ENCODE peak calls at places on chromosomes 5 and 9, in seven cellular contexts. L is NCI-H187 treated with DMSO at 0.1 percent for 48 hours; Y is NCI-H1105; K is AG04450; T is effector memory CD4-positive, alpha-beta T cell; G is Right ventricle myocardium superior; W is pons. U is an unnamed sample.

GRCh38 chr9:130117816-130118632 is 54.2 kb upstream of the NCS1 start:
- DNase-seq in L (no peak), Y (no peak), K (no peak), T (no peak), G (no peak), W (no peak), U (no peak)

GRCh38 chr5:24110019-24110615 is 534.7 kb downstream of the CDH10 start:
- DNase-seq in L (no peak), Y (peak), K (no peak), T (no peak), G (no peak), W (peak), U (peak)

GRCh38 chr5:59174248-59174844 is 591.5 kb downstream of the RAB3C start:
- DNase-seq in L (peak), Y (no peak), K (peak), T (peak), G (no peak), W (peak), U (peak)

GRCh38 chr5:16313761-16314160 is 134.2 kb upstream of the MARCHF11 start:
- DNase-seq in L (no peak), Y (peak), K (no peak), T (no peak), G (no peak), W (no peak), U (no peak)

GRCh38 chr9:37421914-37422288 is 595 bp upstream of the GRHPR start:
- DNase-seq in L (no peak), Y (no peak), K (no peak), T (no peak), G (no peak), W (no peak), U (no peak)

GRCh38 chr9:122387526-122387925 is 16.7 kb downstream of the PTGS1 start:
- DNase-seq in L (no peak), Y (no peak), K (no peak), T (no peak), G (no peak), W (no peak), U (no peak)

GRCh38 chr9:95157491-95158151 is 159.9 kb downstream of the FANCC start:
- DNase-seq in L (no peak), Y (peak), K (peak), T (no peak), G (no peak), W (peak), U (no peak)

GRCh38 chr5:94471496-94471895 is 146.9 kb downstream of the KIAA0825 start:
- DNase-seq in L (no peak), Y (no peak), K (no peak), T (no peak), G (no peak), W (no peak), U (no peak)

GRCh38 chr9:85631809-85632208 is 109.9 kb downstream of the AGTPBP1 start:
- DNase-seq in L (no peak), Y (no peak), K (no peak), T (no peak), G (no peak), W (no peak), U (no peak)

GRCh38 chr5:166488560-166488959 is 1802.9 kb upstream of the WWC1 start:
- DNase-seq in L (no peak), Y (no peak), K (no peak), T (no peak), G (no peak), W (no peak), U (no peak)

GRCh38 chr5:151153766-151154272 is 3.8 kb downstream of the ANXA6 start:
- DNase-seq in L (no peak), Y (no peak), K (no peak), T (no peak), G (no peak), W (no peak), U (no peak)

GRCh38 chr5:150144211-150144801 is 11.3 kb downstream of the PDGFRB start:
- DNase-seq in L (no peak), Y (no peak), K (peak), T (no peak), G (peak), W (no peak), U (no peak)

GRCh38 chr5:35035271-35035670 is 12.5 kb downstream of the AGXT2 start:
- DNase-seq in L (no peak), Y (no peak), K (no peak), T (no peak), G (no peak), W (no peak), U (no peak)

GRCh38 chr9:125260564-125260963 is 1.1 kb upstream of the GAPVD1 start:
- DNase-seq in L (no peak), Y (no peak), K (no peak), T (no peak), G (no peak), W (peak), U (no peak)

GRCh38 chr9:121059998-121060636 is 10.0 kb upstream of the C5 start:
- DNase-seq in L (no peak), Y (peak), K (peak), T (no peak), G (no peak), W (peak), U (peak)

GRCh38 chr5:15638341-15638740 is 138.4 kb downstream of the FBXL7 start:
- DNase-seq in L (no peak), Y (no peak), K (no peak), T (no peak), G (no peak), W (no peak), U (no peak)